ENCODE peak calls at places on chromosomes 13 and 19, in four cellular contexts. N is transverse colon, R is breast epithelium, Y is cardiac fibroblast. E is an unnamed sample.
A peak's percentile ranks its signal among the peaks of the same experiment; 100 is the strongest.

GRCh38 chr13:42594577-42595571 is 20.9 kb downstream of the TNFSF11 start:
- DNase-seq in N (peak; percentile 52), R (no peak), Y (peak; percentile 91), E (peak; percentile 74)

GRCh38 chr19:38736036-38736412 is 8.2 kb downstream of the CAPN12 start:
- DNase-seq in N (peak; percentile 69), R (no peak), Y (no peak), E (peak; percentile 65)

GRCh38 chr19:52297601-52298358 is 811 bp downstream of the ZNF480 start:
- DNase-seq in N (no peak), R (no peak), Y (no peak), E (no peak)

GRCh38 chr19:18634612-18635290 is 2.1 kb upstream of the KLHL26 start:
- DNase-seq in N (peak; percentile 28), R (no peak), Y (peak; percentile 37), E (peak; percentile 65)

GRCh38 chr13:44278164-44278563 is 95.5 kb upstream of the SERP2 start:
- DNase-seq in N (no peak), R (no peak), Y (peak; percentile 44), E (no peak)

GRCh38 chr13:87810391-87810801 is 139.2 kb downstream of the SLITRK5 start:
- DNase-seq in N (no peak), R (no peak), Y (no peak), E (peak; percentile 62)

GRCh38 chr13:42272776-42273175 is 824 bp downstream of the AKAP11 start:
- DNase-seq in N (no peak), R (no peak), Y (no peak), E (no peak)

GRCh38 chr19:48290341-48290922 is 20.6 kb downstream of the ZNF114 start:
- DNase-seq in N (no peak), R (no peak), Y (peak; percentile 36), E (peak; percentile 26)

GRCh38 chr13:100671389-100672182 is 3.0 kb downstream of the TMTC4 start:
- DNase-seq in N (no peak), R (no peak), Y (no peak), E (no peak)

GRCh38 chr13:74550039-74550438 is 415.8 kb upstream of the KLF12 start:
- DNase-seq in N (no peak), R (no peak), Y (peak; percentile 1), E (no peak)

GRCh38 chr19:40262422-40262821 is 22.7 kb downstream of the AKT2 start:
- DNase-seq in N (no peak), R (no peak), Y (no peak), E (no peak)

GRCh38 chr13:113862191-113862765 is 1.6 kb downstream of the GAS6 start:
- DNase-seq in N (no peak), R (peak; percentile 46), Y (no peak), E (peak; percentile 48)

GRCh38 chr19:45716314-45717130 is 14.2 kb downstream of the FBXO46 start:
- DNase-seq in N (peak; percentile 51), R (peak; percentile 63), Y (peak; percentile 41), E (peak; percentile 51)

DNA sequence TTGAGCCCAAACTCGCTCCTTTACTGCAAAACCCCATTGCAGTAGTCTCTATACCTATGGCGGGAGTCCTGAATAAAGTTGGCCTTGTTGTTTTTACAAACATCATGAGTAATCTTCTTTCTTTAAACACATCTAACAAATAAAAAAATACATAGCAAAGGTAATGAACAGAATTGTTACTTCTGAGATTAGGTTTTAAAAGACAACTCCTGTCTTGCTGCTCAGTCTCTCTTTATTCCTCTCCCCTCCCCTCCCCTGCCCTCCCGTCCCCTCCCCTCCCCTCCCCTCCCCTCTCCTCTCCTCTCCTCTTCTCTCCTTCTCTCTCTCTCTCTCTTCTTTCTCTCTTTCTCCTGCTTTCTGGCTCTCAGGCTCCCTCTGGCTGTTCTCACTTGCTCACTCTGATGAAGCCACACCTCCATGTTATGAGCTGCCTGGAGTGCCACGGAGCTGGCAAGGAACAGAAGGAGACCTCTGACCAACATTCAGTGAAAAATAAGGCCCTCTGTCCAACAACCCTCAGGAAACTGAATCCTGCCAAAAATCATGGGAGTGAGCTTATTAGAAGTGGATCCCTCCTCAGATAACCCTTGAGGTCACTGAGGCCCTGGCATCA is 300.7 kb upstream of the MIR17HG start:
- DNase-seq in N (no peak), R (no peak), Y (no peak), E (peak; percentile 11)
- TF ChIP-seq CTCF in N (no peak), R (no peak), Y (no peak), E (peak; percentile 18)

GRCh38 chr19:44647144-44647543 is 3.4 kb downstream of the PVR start:
- DNase-seq in N (no peak), R (no peak), Y (no peak), E (no peak)

GRCh38 chr19:44653343-44653742 is 9.6 kb downstream of the PVR start:
- DNase-seq in N (no peak), R (no peak), Y (no peak), E (no peak)

GRCh38 chr19:44648536-44649370 is 5.0 kb downstream of the PVR start:
- DNase-seq in N (no peak), R (no peak), Y (peak; percentile 93), E (peak; percentile 69)

GRCh38 chr19:44646049-44646416 is 2.3 kb downstream of the PVR start:
- DNase-seq in N (no peak), R (no peak), Y (no peak), E (no peak)

GRCh38 chr19:44649578-44650145 is 6.0 kb downstream of the PVR start:
- DNase-seq in N (no peak), R (no peak), Y (no peak), E (no peak)
- H3K4me3 ChIP-seq in N (no peak overlapping the region), R (no peak overlapping the region), Y (no peak overlapping the region), E (no peak overlapping the region)

DNA sequence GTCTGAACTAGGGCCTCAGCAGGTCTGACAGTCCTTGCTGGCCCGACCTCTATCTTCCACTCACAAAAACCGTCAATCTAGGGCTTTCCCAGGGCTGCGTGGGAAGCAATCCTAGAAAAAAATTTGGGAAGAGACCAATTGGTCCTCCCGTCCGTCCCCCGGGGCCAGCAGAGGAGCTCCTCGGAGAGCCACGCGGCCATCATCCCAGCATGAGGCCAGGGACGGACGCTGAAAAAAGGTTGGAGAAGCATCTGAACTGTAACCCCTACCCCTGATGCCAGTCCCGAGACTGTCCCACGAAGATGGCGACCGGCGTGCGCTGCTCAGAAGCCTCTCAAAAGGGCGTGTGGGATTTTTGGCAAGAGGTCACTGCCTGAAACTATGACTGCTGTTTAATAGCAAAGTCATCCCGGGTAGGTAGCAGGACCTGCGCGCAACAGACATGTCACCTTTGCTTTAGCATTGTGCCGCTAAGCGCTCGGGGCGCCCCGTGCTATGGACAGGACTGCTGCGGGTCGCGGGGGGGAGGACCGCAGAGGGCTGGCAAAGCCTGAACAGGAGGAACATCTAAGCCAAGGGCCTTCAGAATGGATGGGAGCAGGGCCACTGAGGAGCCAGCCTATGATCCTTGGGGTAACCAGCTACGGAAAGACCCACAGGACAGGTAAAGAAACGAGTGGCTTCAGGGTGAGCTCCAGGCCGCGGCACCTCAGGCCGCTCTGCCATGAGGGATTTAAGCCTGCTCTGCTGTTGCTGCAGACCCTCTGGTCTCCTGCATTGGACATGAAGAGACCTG is 10.6 kb downstream of the AKAP8 start:
- DNase-seq in N (no peak), R (no peak), Y (no peak), E (no peak)
- TF ChIP-seq CTCF in N (no peak), R (no peak), Y (no peak), E (no peak)

GRCh38 chr19:58252102-58252685 is 23.5 kb downstream of the ZNF544 start:
- DNase-seq in N (no peak), R (no peak), Y (no peak), E (no peak)

GRCh38 chr19:58243351-58243750 is 14.6 kb downstream of the ZNF544 start:
- DNase-seq in N (no peak), R (no peak), Y (no peak), E (no peak)

GRCh38 chr19:58248886-58249285 is 20.2 kb downstream of the ZNF544 start:
- DNase-seq in N (no peak), R (no peak), Y (no peak), E (no peak)
- H3K4me3 ChIP-seq in N (no peak overlapping the region), R (no peak overlapping the region), Y (no peak overlapping the region), E (no peak overlapping the region)